ENCODE peak calls at places on chromosomes 7 and 10, in six cellular contexts. A is HCT116, Y is transverse colon, C is tibial nerve, L is gastrocnemius medialis, G is stomach. R is an unnamed sample.

GRCh38 chr10:3239066-3239919 is 66.7 kb upstream of the PITRM1 start:
- DNase-seq in A (peak), L (peak), C (peak), G (peak), Y (peak), R (peak)

GRCh38 chr7:129210256-129210988 is 14.4 kb upstream of the AHCYL2 start:
- DNase-seq in G (peak), Y (peak), L (peak), A (no peak), C (peak), R (peak)

GRCh38 chr10:128695326-128695725 is 569.1 kb upstream of the MKI67 start:
- DNase-seq in Y (no peak), L (no peak), G (no peak), A (no peak), C (no peak), R (no peak)

GRCh38 chr10:26365681-26366327 is 72.3 kb upstream of the APBB1IP start:
- DNase-seq in A (no peak), L (no peak), G (no peak), Y (no peak), C (no peak), R (no peak)

GRCh38 chr10:52752261-52752660 is 20.3 kb downstream of the MBL2 start:
- DNase-seq in A (no peak), L (no peak), Y (no peak), G (no peak), C (no peak), R (no peak)

GRCh38 chr10:49285232-49285631 is 13.7 kb upstream of the C10orf71 start:
- DNase-seq in A (no peak), Y (no peak), L (no peak), G (peak), C (peak), R (peak)

GRCh38 chr10:76115131-76115470 is 683.7 kb downstream of the LRMDA start:
- DNase-seq in C (no peak), G (no peak), A (no peak), L (no peak), Y (no peak), R (no peak)

GRCh38 chr7:22859676-22860290 is 37.1 kb upstream of the TOMM7 start:
- DNase-seq in G (no peak), L (no peak), Y (no peak), A (no peak), C (no peak), R (no peak)

GRCh38 chr10:86205086-86205760 is 161.4 kb downstream of the GRID1 start:
- DNase-seq in A (no peak), L (no peak), Y (no peak), G (no peak), C (no peak), R (no peak)

GRCh38 chr7:120735791-120736190 is 122.2 kb downstream of the TSPAN12 start:
- DNase-seq in L (no peak), Y (no peak), C (no peak), G (no peak), A (no peak), R (no peak)

DNA sequence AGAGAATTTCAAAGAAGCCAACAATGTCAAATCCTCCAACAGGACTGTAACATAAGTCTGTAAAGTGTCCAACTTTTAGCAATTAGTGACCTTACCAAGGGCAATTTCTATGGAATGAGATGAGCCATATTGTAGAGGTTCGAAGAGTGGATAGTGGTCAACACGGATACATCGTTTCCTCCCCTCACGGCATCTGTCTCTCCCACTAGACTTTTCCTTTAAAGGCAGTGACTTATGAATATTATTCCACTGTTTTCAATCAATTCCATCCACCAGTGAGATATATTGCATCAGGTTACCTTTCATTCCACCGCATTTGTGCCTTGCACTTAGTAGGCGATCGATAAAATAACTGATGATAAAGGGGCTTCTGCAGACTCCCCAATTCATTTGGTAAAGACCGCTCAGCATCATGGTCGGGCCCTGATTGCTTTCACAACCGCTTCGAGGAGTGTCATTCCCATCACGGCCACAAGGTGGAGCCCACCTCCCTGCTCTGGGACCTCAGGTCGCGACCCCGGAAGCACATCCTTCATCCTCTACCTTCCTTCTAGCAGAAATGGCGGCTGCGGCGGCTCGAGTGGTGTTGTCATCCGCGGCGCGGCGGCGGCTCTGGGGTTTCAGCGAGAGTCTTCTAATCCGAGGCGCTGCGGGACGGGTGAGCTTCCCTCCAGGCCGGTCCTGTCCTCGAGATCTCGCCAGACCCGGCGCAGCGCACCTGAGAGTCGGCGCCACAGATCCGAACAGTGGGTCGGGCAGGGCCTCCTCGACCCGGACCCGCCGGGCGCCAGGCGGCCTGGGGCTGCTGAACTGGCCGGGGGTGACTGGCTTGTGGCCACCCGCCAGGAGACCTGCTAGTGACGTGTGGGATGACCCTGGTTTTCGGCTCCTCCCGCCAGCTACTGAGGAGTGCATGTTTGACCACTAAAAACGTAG is at the start of gene PMPCB:
- DNase-seq in C (peak), Y (peak), A (peak), L (peak), G (peak), R (peak)
- TF ChIP-seq POLR2A in C (no peak), Y (peak), A (no peak), L (peak), G (no peak), R (peak)

DNA sequence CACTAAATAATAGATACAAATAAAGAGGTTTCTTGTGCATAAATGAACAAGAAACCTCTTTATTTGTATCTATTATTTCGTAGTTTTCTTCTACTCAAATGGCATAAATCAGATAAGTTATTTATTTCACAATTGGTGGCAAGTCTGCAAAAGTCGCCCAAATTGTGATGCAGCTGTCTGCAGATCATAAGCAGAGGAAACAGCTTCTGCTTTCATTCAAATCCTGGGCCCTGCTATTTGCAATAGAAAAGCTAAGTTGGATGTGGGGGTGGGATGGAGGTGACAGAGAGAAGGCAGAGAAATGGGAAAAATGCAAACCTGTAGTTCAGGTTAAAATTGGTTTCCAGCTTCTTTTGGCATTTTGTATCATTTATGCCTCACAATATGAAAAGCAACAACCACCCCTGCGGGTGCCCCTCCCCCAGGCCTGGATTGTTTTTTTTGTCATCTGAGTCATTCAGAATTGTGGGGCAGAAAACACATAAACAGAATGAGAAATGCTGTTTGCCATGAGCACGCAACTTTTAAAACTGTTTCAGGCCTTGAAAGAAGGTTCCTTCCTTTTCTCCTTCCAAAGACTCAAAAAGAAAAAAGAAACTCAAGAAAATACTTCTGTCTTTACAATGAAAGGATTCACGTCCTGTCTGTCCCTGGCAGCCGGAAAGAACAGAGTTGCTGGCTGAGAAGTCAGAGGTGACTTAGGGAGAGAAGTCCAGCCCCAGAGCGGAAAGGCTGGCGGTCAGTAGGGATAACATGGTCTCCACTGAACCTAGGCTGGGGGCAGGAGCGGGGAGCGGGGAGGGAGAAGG is 132.9 kb downstream of the BAMBI start:
- DNase-seq in C (no peak), Y (no peak), L (no peak), G (no peak), A (no peak), R (no peak)
- H3K4me3 ChIP-seq in C (no peak), Y (no peak), L (no peak), G (no peak), A (no peak), R (no peak)

GRCh38 chr7:7156663-7157062 is 25.7 kb upstream of the C1GALT1 start:
- DNase-seq in Y (no peak), G (no peak), C (no peak), A (no peak), L (no peak), R (no peak)

GRCh38 chr7:7152315-7152714 is 30.0 kb upstream of the C1GALT1 start:
- DNase-seq in L (no peak), A (no peak), Y (no peak), C (no peak), G (no peak), R (no peak)

GRCh38 chr7:7159063-7159645 is 23.2 kb upstream of the C1GALT1 start:
- DNase-seq in L (no peak), C (no peak), Y (no peak), G (no peak), A (no peak), R (no peak)

GRCh38 chr7:7157887-7158271 is 24.5 kb upstream of the C1GALT1 start:
- DNase-seq in L (no peak), G (no peak), A (no peak), C (no peak), Y (no peak), R (no peak)

GRCh38 chr7:7157177-7157886 is 25.0 kb upstream of the C1GALT1 start:
- DNase-seq in Y (peak), L (no peak), G (no peak), C (peak), A (no peak), R (no peak)
- TF ChIP-seq CTCF in Y (no peak), L (no peak), G (no peak), C (no peak), A (no peak), R (no peak)

DNA sequence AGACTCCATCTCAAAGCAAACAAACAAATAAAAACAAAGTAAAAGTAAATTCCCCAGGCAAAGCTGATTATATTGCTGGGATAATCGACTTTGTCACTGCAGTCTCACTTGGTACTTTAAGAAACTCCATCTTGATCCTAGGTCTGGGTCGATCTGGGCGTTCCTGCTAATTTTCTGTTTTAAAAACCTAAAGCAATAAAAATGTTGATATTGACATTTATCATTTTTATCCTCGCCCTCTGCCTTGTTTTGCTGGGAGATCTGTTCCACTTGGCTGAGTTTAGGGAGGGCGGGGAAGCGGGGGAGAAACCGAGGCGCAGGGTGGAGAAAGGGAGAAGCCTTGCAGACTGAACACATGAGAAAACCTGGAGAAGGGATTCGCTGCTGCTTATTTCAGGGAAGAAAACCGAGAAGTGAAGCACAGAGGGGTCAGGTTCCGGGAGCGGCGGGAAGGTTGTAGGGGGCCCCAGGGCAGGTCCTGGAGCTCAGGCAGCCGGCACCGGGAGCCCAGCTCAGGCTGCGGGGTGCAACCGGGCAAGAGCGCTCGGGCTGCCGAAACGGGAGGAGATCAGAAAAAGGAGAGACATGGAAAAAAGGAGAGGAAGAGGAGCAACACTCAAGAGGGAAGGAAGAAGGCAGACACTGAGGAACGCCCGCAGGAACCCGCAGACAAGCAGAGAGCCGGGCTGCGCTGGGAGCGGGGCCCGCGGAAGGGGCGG is 27.4 kb upstream of the KMT2C start:
- DNase-seq in G (no peak), C (no peak), A (no peak), L (no peak), Y (no peak), R (no peak)
- TF ChIP-seq POLR2A in G (peak), C (peak), A (no peak), L (peak), Y (peak), R (peak)

DNA sequence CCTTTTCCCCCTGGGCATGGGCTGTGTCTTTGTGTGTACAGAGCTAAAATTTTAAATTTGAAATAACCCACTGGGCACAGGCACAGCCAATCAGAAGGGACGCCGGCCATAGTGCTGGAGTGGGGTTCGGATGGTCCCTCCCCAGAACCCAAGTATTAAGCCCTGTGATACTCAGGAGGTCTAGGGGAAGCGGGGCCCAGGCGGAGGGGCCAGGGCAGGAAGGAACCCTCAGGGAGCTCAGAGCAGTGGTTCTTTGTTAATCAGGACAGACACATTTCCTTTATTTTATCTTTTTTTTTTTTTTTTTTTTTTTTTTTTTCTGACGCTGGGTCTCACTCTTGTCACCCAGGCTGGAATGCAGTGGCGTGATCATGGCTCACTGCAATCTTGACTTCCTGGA is 41.5 kb upstream of the TCF7L2 start:
- DNase-seq in C (no peak), Y (no peak), L (no peak), A (no peak), G (no peak), R (no peak)
- H3K4me3 ChIP-seq in C (no peak), Y (no peak), L (no peak), A (no peak), G (no peak), R (no peak)

GRCh38 chr7:158318511-158318913 is 269.1 kb downstream of the PTPRN2 start:
- DNase-seq in G (no peak), A (no peak), L (no peak), C (no peak), Y (no peak), R (no peak)

GRCh38 chr7:158315326-158315725 is 272.3 kb downstream of the PTPRN2 start:
- DNase-seq in L (no peak), G (no peak), A (no peak), Y (no peak), C (no peak), R (no peak)

GRCh38 chr7:158315881-158316280 is 271.7 kb downstream of the PTPRN2 start:
- DNase-seq in Y (no peak), C (no peak), G (no peak), A (no peak), L (no peak), R (no peak)

GRCh38 chr7:158316466-158317031 is 271.1 kb downstream of the PTPRN2 start:
- DNase-seq in A (no peak), G (no peak), C (no peak), L (no peak), Y (no peak), R (no peak)

DNA sequence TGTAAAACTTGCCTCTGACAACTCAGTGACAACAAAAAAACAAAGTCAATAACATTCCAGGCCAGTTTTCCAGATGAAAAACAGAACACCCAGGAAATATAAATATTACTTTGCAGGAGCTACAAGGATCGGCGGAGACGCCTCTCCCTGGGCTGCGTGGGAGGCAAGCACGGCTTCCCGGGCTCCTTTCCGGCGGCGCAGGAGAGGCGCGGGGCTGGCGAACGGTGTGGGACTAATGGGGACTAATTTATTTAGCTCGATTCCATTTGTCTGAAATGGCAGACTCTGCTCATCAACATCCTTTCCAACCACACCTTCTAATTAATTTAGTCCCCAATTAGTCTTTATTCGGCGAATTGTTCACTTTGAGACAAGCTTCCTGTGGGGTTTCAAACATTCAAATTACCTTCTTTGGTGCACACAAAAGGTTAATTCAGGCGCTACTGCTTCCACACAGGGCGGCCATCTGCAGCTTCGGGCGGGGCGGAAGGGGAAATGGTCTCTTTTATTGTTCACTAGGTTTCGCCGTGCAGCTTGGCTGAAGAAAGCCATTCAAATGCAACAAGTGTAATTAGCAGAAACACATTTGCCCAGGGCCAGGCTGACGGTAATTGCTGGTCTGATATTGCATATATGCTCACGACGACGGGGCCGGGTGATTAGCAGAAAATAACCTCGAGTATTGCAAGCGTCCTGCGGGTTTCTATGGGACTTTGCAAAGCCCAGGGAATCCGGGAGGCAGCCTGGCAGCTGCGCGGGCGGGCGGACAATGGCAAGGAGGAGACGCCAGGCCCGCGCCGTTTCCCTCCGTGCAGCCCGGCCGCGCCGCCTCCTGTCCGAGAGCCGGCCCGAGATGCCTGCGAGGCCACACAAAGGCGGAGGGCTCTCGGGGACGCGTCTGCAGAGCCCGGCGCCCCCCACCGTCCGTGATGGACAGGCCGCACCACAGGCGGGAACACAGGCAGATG is 270.1 kb downstream of the PTPRN2 start:
- DNase-seq in C (no peak), A (no peak), Y (no peak), L (no peak), G (no peak), R (no peak)
- TF ChIP-seq CTCF in C (no peak), A (no peak), Y (no peak), L (no peak), G (no peak), R (no peak)

DNA sequence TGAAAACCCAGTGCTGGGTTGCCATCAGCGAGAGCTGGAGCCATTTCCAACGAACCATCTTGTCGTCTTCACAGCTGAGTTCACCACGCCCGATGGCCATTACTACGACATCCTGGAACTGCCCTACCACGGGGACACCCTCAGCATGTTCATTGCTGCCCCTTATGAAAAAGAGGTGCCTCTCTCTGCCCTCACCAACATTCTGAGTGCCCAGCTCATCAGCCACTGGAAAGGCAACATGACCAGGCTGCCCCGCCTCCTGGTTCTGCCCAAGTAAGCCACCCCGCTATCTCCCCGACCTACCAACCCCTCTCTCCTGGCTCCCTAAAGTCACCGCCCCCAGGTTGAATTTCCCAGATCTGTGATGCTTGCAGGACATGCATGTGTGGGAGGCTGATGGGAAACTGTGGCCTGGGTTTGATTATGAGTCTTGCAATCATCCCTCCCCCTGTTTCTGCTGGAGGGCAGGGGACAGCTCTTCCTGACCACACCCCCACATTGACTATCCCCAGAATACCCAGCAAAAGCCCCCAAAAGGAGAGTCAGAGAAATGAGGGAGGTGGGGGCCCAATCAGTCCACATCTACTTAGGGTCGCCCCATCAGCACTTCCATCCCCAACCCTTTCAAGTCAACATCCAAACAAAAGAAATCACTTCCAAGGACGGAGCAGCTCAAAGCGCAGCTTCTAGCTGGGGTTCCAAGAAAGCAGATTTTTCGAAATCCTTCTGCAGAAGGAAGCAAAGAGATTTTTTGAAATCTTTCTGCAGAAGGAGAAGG is 6.9 kb downstream of the SERPINE1 start:
- DNase-seq in Y (no peak), L (no peak), A (no peak), G (no peak), C (no peak), R (no peak)
- TF ChIP-seq POLR2A in Y (no peak), L (no peak), A (no peak), G (no peak), C (no peak), R (no peak)